ENCODE peak calls at places on chromosomes 13 and 19, in six cellular contexts. R is HCT116, M is adipocyte, Q is aorta, G is OCI-LY7, H is HAP-1. J is an unnamed sample. For H3K36me3, the result is how much of the 10 kb centered on the place peaks cover.

GRCh38 chr19:13134626-13135025 is 15.5 kb downstream of the STX10 start:
- DNase-seq in G (no peak), Q (no peak), H (no peak), M (no peak), R (no peak), J (no peak)

GRCh38 chr13:44810067-44810840 is 179.0 kb downstream of the NUFIP1 start:
- DNase-seq in Q (no peak), G (no peak), R (no peak), M (no peak), H (no peak), J (no peak)

GRCh38 chr13:39016789-39017188 is 21.1 kb downstream of the PROSER1 start:
- DNase-seq in H (peak), Q (no peak), R (peak), M (peak), G (peak), J (peak)

GRCh38 chr19:1744133-1744665 is 9.1 kb upstream of the ONECUT3 start:
- DNase-seq in G (no peak), Q (no peak), R (no peak), M (no peak), H (no peak), J (no peak)

GRCh38 chr13:49584771-49585182 is 581 bp downstream of the RCBTB1 start:
- DNase-seq in G (peak), M (peak), H (no peak), Q (no peak), R (no peak), J (no peak)

GRCh38 chr13:32659736-32660135 is 73.5 kb downstream of the PDS5B start:
- DNase-seq in H (no peak), M (peak), Q (no peak), G (no peak), R (no peak), J (no peak)

GRCh38 chr13:59203855-59204254 is 959.9 kb downstream of the DIAPH3 start:
- DNase-seq in M (no peak), R (no peak), Q (no peak), H (no peak), G (no peak), J (no peak)

GRCh38 chr19:13215572-13216380 is 65.6 kb downstream of the IER2 start:
- DNase-seq in Q (no peak), M (no peak), G (no peak), R (no peak), H (no peak), J (no peak)

GRCh38 chr19:39411006-39411831 is 1.2 kb upstream of the PLEKHG2 start:
- DNase-seq in M (peak), R (no peak), G (no peak), Q (peak), H (no peak), J (peak)

GRCh38 chr19:28166025-28166424 is 1046.9 kb downstream of the UQCRFS1 start:
- DNase-seq in G (no peak), R (no peak), M (no peak), Q (no peak), H (no peak), J (no peak)

GRCh38 chr13:30186644-30187431 is 120.5 kb downstream of the KATNAL1 start:
- DNase-seq in H (no peak), Q (no peak), M (no peak), R (no peak), G (no peak), J (no peak)

GRCh38 chr19:55273978-55274707 is 5.8 kb downstream of the HSPBP1 start:
- DNase-seq in M (no peak), G (peak), R (no peak), Q (no peak), H (no peak), J (no peak)

GRCh38 chr19:19677579-19677978 is 8.9 kb downstream of the ZNF101 start:
- DNase-seq in Q (peak), G (no peak), R (no peak), M (no peak), H (no peak), J (no peak)

GRCh38 chr19:17420267-17420924 is 549 bp downstream of the MVB12A start:
- DNase-seq in G (peak), H (no peak), Q (peak), M (no peak), R (no peak), J (no peak)

GRCh38 chr19:1070576-1070930 is 3.6 kb downstream of the ARHGAP45 start:
- DNase-seq in G (no peak), H (no peak), R (no peak), Q (no peak), M (peak), J (no peak)

GRCh38 chr19:49656456-49657109 is 9.1 kb downstream of the IRF3 start:
- DNase-seq in M (no peak), Q (no peak), R (no peak), H (no peak), G (no peak), J (no peak)

GRCh38 chr13:66312312-66313087 is 917.6 kb downstream of the PCDH9 start:
- DNase-seq in G (no peak), Q (no peak), M (peak), H (no peak), R (no peak), J (no peak)

GRCh38 chr19:3670796-3671679 is 29.2 kb downstream of the PIP5K1C start:
- DNase-seq in M (peak), H (no peak), R (no peak), Q (peak), G (no peak), J (no peak)
- H3K4me3 ChIP-seq in M (peak), H (no peak), R (no peak), Q (peak), G (no peak), J (no peak)

DNA sequence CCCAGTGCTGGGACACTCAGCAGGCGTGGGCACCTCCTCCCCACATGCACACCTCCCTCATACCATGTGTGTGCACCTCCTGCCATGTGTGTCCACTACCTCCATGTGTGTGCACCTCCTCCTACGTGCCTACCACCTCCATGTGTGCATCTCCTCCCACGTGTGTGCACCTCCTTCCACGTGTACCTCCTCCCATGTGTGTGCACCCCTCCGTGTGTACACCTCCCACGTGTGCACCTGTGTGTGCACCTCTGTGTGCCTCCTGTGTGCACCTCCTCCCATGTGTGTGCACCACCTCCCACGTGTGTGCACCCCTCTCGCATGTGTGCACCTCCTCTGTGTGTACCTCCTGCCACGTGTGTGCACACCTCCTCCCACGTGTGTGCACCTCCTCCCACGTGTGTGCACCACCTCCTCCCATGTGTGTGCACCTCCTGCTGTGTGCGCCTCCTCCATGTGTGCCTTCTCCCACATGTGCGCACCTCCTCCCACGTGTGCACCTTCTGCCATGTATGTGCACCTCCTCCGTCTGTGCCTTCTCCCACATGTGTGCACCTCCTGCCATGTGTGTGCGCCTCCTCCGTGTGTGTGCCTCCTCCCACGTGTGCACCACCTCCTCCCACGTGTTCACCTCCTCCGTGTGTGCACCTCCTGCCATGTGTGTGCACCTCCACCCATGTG is 6.1 kb upstream of the C13orf46 start:
- DNase-seq in H (no peak), Q (peak), R (no peak), G (no peak), M (no peak), J (no peak)
- H3K36me3 ChIP-seq in H (under half), Q (under half), R (under half), G (under half), M (half or more), J (under half)

GRCh38 chr19:37977391-37977790 is 70.4 kb downstream of the SIPA1L3 start:
- DNase-seq in H (no peak), G (peak), Q (peak), R (no peak), M (no peak), J (no peak)
- H3K4me3 ChIP-seq in H (no peak), G (peak), Q (no peak), R (no peak), M (no peak), J (no peak)

DNA sequence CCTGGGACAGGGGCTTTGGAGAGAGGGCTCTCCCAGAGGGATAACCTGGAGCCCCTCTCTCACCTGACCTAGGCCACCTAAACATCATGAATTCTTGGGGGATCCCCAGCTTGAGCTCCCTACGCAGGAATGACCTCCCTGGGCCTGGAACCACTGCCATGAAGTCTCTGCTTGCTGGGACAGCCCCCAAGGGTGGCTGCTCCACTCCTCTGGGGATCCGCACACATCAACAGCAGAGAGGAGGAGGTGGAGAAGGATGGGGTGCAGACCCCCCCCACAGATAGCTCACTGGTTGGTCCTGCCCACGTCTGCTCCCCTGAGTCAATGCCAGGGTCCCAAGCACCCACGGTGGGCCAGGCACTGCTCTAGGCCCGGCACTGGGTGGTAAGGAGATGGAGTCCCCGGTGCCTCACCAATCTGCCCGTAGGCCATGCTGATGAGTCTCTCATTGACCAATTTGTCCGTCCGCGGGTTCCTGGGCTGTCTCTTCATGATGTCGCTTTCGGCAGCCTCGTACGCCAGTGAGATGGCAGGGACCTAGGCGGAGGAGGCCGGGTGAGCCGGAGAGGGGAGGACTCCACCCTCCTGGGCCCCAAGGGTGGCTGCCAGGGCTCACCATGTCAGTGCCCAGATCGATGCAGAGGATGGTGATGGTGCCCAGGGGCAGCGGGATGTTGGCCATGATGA is 10.8 kb upstream of the RABAC1 start:
- DNase-seq in M (no peak), H (no peak), Q (no peak), R (no peak), G (no peak), J (no peak)
- H3K36me3 ChIP-seq in M (under half), H (under half), Q (under half), R (under half), G (under half), J (under half)

GRCh38 chr13:27953671-27954405 is 15.3 kb downstream of the CDX2 start:
- DNase-seq in M (peak), H (peak), G (no peak), Q (peak), R (peak), J (peak)

GRCh38 chr13:27952931-27953670 is 16.0 kb downstream of the CDX2 start:
- DNase-seq in M (no peak), Q (no peak), H (no peak), R (no peak), G (no peak), J (no peak)

GRCh38 chr13:27956576-27957300 is 12.4 kb downstream of the CDX2 start:
- DNase-seq in R (no peak), M (no peak), G (no peak), H (no peak), Q (no peak), J (no peak)

GRCh38 chr13:27955192-27955591 is 13.9 kb downstream of the CDX2 start:
- DNase-seq in M (no peak), G (no peak), R (no peak), Q (no peak), H (no peak), J (no peak)

GRCh38 chr13:27954406-27954851 is 14.7 kb downstream of the CDX2 start:
- DNase-seq in R (no peak), G (no peak), Q (no peak), M (peak), H (no peak), J (no peak)
- H3K4me3 ChIP-seq in R (peak), G (no peak), Q (peak), M (peak), H (peak), J (peak)

J was measured in bronchial epithelial cell.